ENCODE peak calls at places on chromosomes 2 and 18, in six cellular contexts. J, O, E, Z, L and G are unnamed samples.

GRCh38 chr2:239697765-239698164 is 296.9 kb upstream of the HDAC4 start:
- DNase-seq in Z (no peak), O (peak), L (no peak), J (no peak), E (no peak), G (no peak)

GRCh38 chr2:5692561-5693287 is 540 bp downstream of the SOX11 start:
- DNase-seq in Z (no peak), L (peak), E (no peak), O (no peak), J (no peak), G (no peak)

GRCh38 chr18:74652392-74652988 is 54.8 kb downstream of the ZNF407 start:
- DNase-seq in L (peak), Z (no peak), O (peak), E (peak), J (peak), G (no peak)

GRCh38 chr2:26564121-26564520 is 77.0 kb downstream of the CIB4 start:
- DNase-seq in E (no peak), Z (no peak), J (no peak), L (no peak), O (no peak), G (no peak)

GRCh38 chr18:72376256-72376655 is 167.9 kb downstream of the CBLN2 start:
- DNase-seq in Z (no peak), O (no peak), L (no peak), E (no peak), J (no peak), G (no peak)

GRCh38 chr2:150983498-150983897 is 278.2 kb downstream of the RBM43 start:
- DNase-seq in E (no peak), O (no peak), J (no peak), Z (no peak), L (no peak), G (no peak)

GRCh38 chr2:191686079-191686478 is 8.1 kb downstream of the NABP1 start:
- DNase-seq in Z (no peak), O (no peak), L (no peak), E (no peak), J (no peak), G (no peak)

GRCh38 chr2:25042321-25043240 is 705 bp downstream of the EFR3B start:
- DNase-seq in O (peak), L (peak), E (no peak), Z (no peak), J (no peak), G (peak)

GRCh38 chr2:203790134-203790533 is 77.4 kb upstream of the CTLA4 start:
- DNase-seq in L (no peak), E (no peak), Z (no peak), J (no peak), O (no peak), G (no peak)

GRCh38 chr2:175063741-175064140 is 58.6 kb upstream of the CHN1 start:
- DNase-seq in Z (no peak), E (peak), L (no peak), O (no peak), J (no peak), G (no peak)

GRCh38 chr2:187499941-187500532 is 52.0 kb upstream of the CALCRL start:
- DNase-seq in J (peak), Z (no peak), E (peak), O (peak), L (peak), G (no peak)

GRCh38 chr2:238247002-238247822 is 7.4 kb upstream of the HES6 start:
- DNase-seq in E (no peak), L (no peak), J (no peak), Z (no peak), O (no peak), G (no peak)

GRCh38 chr2:36357506-36358316 is 2.1 kb downstream of the CRIM1 start:
- DNase-seq in O (no peak), J (peak), E (peak), L (peak), Z (no peak), G (peak)

GRCh38 chr2:76120176-76120575 is 409.5 kb upstream of the GCFC2 start:
- DNase-seq in O (no peak), L (no peak), Z (no peak), J (no peak), E (no peak), G (no peak)

GRCh38 chr2:46241344-46241743 is 55.9 kb upstream of the EPAS1 start:
- DNase-seq in O (no peak), E (no peak), L (no peak), Z (no peak), J (no peak), G (no peak)

GRCh38 chr2:85746313-85747004 is 7.3 kb upstream of the ATOH8 start:
- DNase-seq in J (no peak), L (no peak), E (no peak), Z (no peak), O (no peak), G (no peak)

GRCh38 chr2:239252433-239253200 is 148.2 kb downstream of the HDAC4 start:
- DNase-seq in Z (no peak), O (no peak), L (no peak), J (no peak), E (no peak), G (no peak)

GRCh38 chr2:67733517-67733916 is 329.3 kb downstream of the C1D start:
- DNase-seq in L (peak), O (peak), E (peak), Z (no peak), J (peak), G (peak)

GRCh38 chr2:184780944-184781343 is 182.6 kb downstream of the ZNF804A start:
- DNase-seq in J (no peak), L (no peak), Z (no peak), E (no peak), O (no peak), G (no peak)

GRCh38 chr2:53519925-53520629 is 247.5 kb upstream of the CHAC2 start:
- DNase-seq in O (no peak), E (no peak), L (no peak), J (no peak), Z (no peak), G (no peak)

GRCh38 chr2:9204939-9205338 is 1.7 kb upstream of the ASAP2 start:
- DNase-seq in Z (no peak), O (no peak), J (no peak), E (peak), L (no peak), G (no peak)

GRCh38 chr2:38747007-38747424 is 4.1 kb downstream of the SRSF7 start:
- DNase-seq in O (no peak), E (no peak), L (peak), J (no peak), Z (no peak), G (no peak)

GRCh38 chr2:221999702-222000101 is 299.1 kb downstream of the PAX3 start:
- DNase-seq in Z (no peak), O (no peak), L (no peak), J (no peak), E (no peak), G (no peak)

GRCh38 chr2:7146151-7146550 is 228.9 kb downstream of the RNF144A start:
- DNase-seq in L (no peak), J (no peak), O (no peak), E (no peak), Z (no peak), G (no peak)

GRCh38 chr2:152419944-152420813 is 85.2 kb downstream of the FMNL2 start:
- DNase-seq in E (no peak), L (no peak), Z (no peak), O (peak), J (no peak), G (no peak)

GRCh38 chr2:74291217-74291551 is 52.0 kb downstream of the SLC4A5 start:
- DNase-seq in E (no peak), Z (no peak), O (no peak), J (no peak), L (no peak), G (no peak)

GRCh38 chr2:81987370-81987769 is 1682.8 kb upstream of the LRRTM1 start:
- DNase-seq in O (no peak), Z (no peak), L (no peak), E (no peak), J (no peak), G (no peak)

GRCh38 chr18:48607049-48607984 is 68.5 kb downstream of the CTIF start:
- DNase-seq in O (no peak), Z (no peak), J (no peak), E (peak), L (no peak), G (no peak)

GRCh38 chr2:102735431-102736130 is 26.2 kb upstream of the TMEM182 start:
- DNase-seq in L (no peak), E (peak), O (peak), Z (no peak), J (no peak), G (no peak)

GRCh38 chr2:237706257-237706656 is 78.9 kb downstream of the LRRFIP1 start:
- DNase-seq in E (no peak), L (no peak), O (no peak), Z (no peak), J (no peak), G (no peak)

GRCh38 chr2:190805843-190806242 is 74.8 kb upstream of the GLS start:
- DNase-seq in J (no peak), Z (no peak), O (no peak), E (no peak), L (peak), G (no peak)

GRCh38 chr2:234308814-234309195 is 188.1 kb downstream of the ARL4C start:
- DNase-seq in Z (peak), L (no peak), O (no peak), E (no peak), J (no peak), G (no peak)

GRCh38 chr2:79824086-79824786 is 311.4 kb downstream of the CTNNA2 start:
- DNase-seq in O (no peak), E (no peak), Z (no peak), L (no peak), J (no peak), G (no peak)

GRCh38 chr2:696463-696862 is 19.3 kb upstream of the TMEM18 start:
- DNase-seq in O (no peak), L (no peak), J (no peak), E (no peak), Z (peak), G (no peak)

GRCh38 chr2:37005118-37005868 is 39.0 kb upstream of the STRN start:
- DNase-seq in E (peak), L (peak), Z (peak), O (peak), J (no peak), G (no peak)

GRCh38 chr2:8023241-8023640 is 658.6 kb upstream of the ID2 start:
- DNase-seq in J (no peak), E (no peak), Z (no peak), O (no peak), L (no peak), G (no peak)

GRCh38 chr2:121075641-121076500 is 209.1 kb downstream of the TFCP2L1 start:
- DNase-seq in J (no peak), Z (no peak), O (no peak), E (no peak), L (peak), G (peak)

GRCh38 chr2:177211602-177212105 is 940 bp upstream of the HNRNPA3 start:
- DNase-seq in E (no peak), Z (no peak), L (peak), J (no peak), O (no peak), G (no peak)

GRCh38 chr2:109457811-109458210 is 156.0 kb downstream of the SEPTIN10 start:
- DNase-seq in E (no peak), O (no peak), J (peak), Z (no peak), L (no peak), G (no peak)
- TF ChIP-seq JUND in E (no peak), O (no peak), J (no peak), Z (no peak), L (no peak), G (no peak)

DNA sequence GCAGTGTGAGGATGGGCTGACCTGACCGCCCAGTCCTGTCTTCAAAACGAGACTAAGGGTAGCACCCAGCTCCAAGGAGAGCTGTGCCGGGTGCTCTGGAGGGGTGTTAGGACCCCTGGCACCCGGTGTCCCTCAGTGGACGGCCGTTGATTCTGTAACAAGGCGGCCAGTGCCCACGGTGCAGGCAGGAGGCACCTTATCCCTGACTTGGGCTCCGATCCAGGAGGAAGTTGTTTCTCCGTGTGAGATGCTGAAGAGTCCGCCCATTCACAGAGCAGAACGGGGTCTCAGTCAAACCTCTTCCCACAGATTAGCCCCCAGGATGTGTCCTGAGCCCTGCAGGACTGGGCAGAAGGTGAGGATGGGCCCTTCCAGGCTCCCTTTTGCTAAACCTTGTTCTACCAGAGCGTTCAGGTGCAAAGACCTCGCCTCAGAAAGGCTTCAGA is 123.0 kb downstream of the NFATC1 start:
- DNase-seq in O (no peak), L (no peak), Z (no peak), J (no peak), E (no peak), G (no peak)
- TF ChIP-seq JUND in O (no peak), L (no peak), Z (no peak), J (no peak), E (no peak), G (no peak)

GRCh38 chr2:236608308-236608564 is 38.6 kb downstream of the ACKR3 start:
- DNase-seq in J (no peak), Z (no peak), L (peak), O (no peak), E (no peak), G (no peak)
- TF ChIP-seq JUND in J (no peak), Z (no peak), L (no peak), O (no peak), E (no peak), G (no peak)

GRCh38 chr2:207352978-207353377 is 176.8 kb upstream of the CREB1 start:
- DNase-seq in L (no peak), J (no peak), E (no peak), O (peak), Z (no peak), G (no peak)
- TF ChIP-seq JUND in L (no peak), J (no peak), E (no peak), O (no peak), Z (no peak), G (no peak)

GRCh38 chr2:83085869-83086268 is 1373.2 kb downstream of the SUCLG1 start:
- DNase-seq in L (no peak), O (no peak), E (no peak), Z (no peak), J (no peak), G (no peak)

GRCh38 chr2:83079007-83079406 is 1380.1 kb downstream of the SUCLG1 start:
- DNase-seq in L (no peak), Z (no peak), J (no peak), O (no peak), E (no peak), G (no peak)

GRCh38 chr2:83081835-83082522 is 1377.1 kb downstream of the SUCLG1 start:
- DNase-seq in E (peak), O (peak), Z (no peak), J (no peak), L (peak), G (no peak)
- TF ChIP-seq JUND in E (no peak), O (no peak), Z (no peak), J (no peak), L (no peak), G (no peak)

GRCh38 chr18:13022644-13023043 is 31.5 kb downstream of the CEP192 start:
- DNase-seq in E (no peak), J (no peak), O (no peak), Z (no peak), L (no peak), G (no peak)
- TF ChIP-seq JUND in E (no peak), J (no peak), O (no peak), Z (no peak), L (no peak), G (no peak)

GRCh38 chr18:49846263-49846662 is 32.9 kb upstream of the ACAA2 start:
- DNase-seq in L (peak), E (no peak), Z (no peak), J (no peak), O (no peak), G (no peak)

GRCh38 chr18:49846718-49847470 is 33.6 kb upstream of the ACAA2 start:
- DNase-seq in L (no peak), O (no peak), E (no peak), Z (no peak), J (no peak), G (no peak)

GRCh38 chr18:49845629-49846252 is 32.4 kb upstream of the ACAA2 start:
- DNase-seq in J (no peak), O (no peak), L (peak), Z (no peak), E (no peak), G (no peak)

GRCh38 chr18:49848115-49848514 is 34.8 kb upstream of the ACAA2 start:
- DNase-seq in L (no peak), E (no peak), J (no peak), Z (no peak), O (no peak), G (no peak)

GRCh38 chr18:49847524-49847923 is 34.2 kb upstream of the ACAA2 start:
- DNase-seq in Z (no peak), E (no peak), O (no peak), J (no peak), L (no peak), G (no peak)
- TF ChIP-seq JUND in Z (no peak), E (no peak), O (no peak), J (no peak), L (no peak), G (no peak)

GRCh38 chr2:117944816-117945215 is 69.1 kb downstream of the CCDC93 start:
- DNase-seq in L (no peak), J (no peak), E (no peak), Z (no peak), O (no peak), G (no peak)

GRCh38 chr2:117942551-117942950 is 71.3 kb downstream of the CCDC93 start:
- DNase-seq in O (no peak), Z (no peak), J (no peak), E (no peak), L (no peak), G (no peak)

GRCh38 chr2:117942958-117943672 is 70.8 kb downstream of the CCDC93 start:
- DNase-seq in J (no peak), E (no peak), Z (no peak), L (no peak), O (no peak), G (no peak)

GRCh38 chr2:117948585-117948984 is 65.3 kb downstream of the CCDC93 start:
- DNase-seq in L (no peak), Z (no peak), E (no peak), J (no peak), O (no peak), G (no peak)

DNA sequence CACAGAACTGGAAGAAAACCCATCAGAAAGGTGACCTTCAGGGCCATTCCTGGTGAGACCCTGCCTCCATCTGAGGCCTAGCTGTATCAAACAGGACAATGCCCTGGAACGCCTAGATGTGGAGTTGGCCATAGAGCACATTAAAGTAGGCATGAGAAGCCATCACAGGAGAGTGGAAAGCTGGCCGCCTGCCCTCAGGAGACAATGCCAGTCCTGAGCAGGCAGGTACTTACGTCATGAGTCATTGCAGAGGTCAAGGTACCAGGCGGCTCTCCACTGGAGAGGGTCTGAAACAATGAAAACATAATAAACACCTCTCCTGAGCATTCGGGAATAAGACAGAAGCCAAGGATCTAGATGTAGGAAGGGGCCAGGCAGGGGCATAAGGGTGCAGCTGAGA is 68.6 kb downstream of the CCDC93 start:
- DNase-seq in E (no peak), L (no peak), O (no peak), Z (no peak), J (no peak), G (no peak)
- TF ChIP-seq JUND in E (no peak), L (no peak), O (no peak), Z (no peak), J (no peak), G (no peak)